ENCODE peak calls at places on chromosomes 2 and 18, in nine cellular contexts. One of them, this sample, is unnamed.

GRCh38 chr18:73785276-73785675 is 362.4 kb downstream of the FBXO15 start:
- DNase-seq in sigmoid colon: no peak
- DNase-seq in AG04450: peak
- DNase-seq in brain microvascular endothelial cell: no peak
- DNase-seq in HCT116: no peak
- DNase-seq in CD4-positive, alpha-beta T cell: no peak
- DNase-seq in cardiac muscle cell: no peak
- DNase-seq in MM.1S: no peak
- DNase-seq in PC-9: peak
- DNase-seq in this sample: no peak

GRCh38 chr2:238027591-238028415 is 33.0 kb upstream of the SCLY start:
- DNase-seq in sigmoid colon: no peak
- DNase-seq in AG04450: no peak
- DNase-seq in brain microvascular endothelial cell: no peak
- DNase-seq in HCT116: no peak
- DNase-seq in CD4-positive, alpha-beta T cell: no peak
- DNase-seq in cardiac muscle cell: no peak
- DNase-seq in MM.1S: no peak
- DNase-seq in PC-9: no peak
- DNase-seq in this sample: no peak

GRCh38 chr2:104473568-104473967 is 380.3 kb upstream of the POU3F3 start:
- DNase-seq in sigmoid colon: no peak
- DNase-seq in AG04450: no peak
- DNase-seq in brain microvascular endothelial cell: no peak
- DNase-seq in HCT116: no peak
- DNase-seq in CD4-positive, alpha-beta T cell: no peak
- DNase-seq in cardiac muscle cell: no peak
- DNase-seq in MM.1S: no peak
- DNase-seq in PC-9: no peak
- DNase-seq in this sample: no peak

GRCh38 chr18:25284861-25285574 is 66.9 kb downstream of the ZNF521 start:
- DNase-seq in sigmoid colon: no peak
- DNase-seq in AG04450: no peak
- DNase-seq in brain microvascular endothelial cell: no peak
- DNase-seq in HCT116: no peak
- DNase-seq in CD4-positive, alpha-beta T cell: no peak
- DNase-seq in cardiac muscle cell: peak
- DNase-seq in MM.1S: no peak
- DNase-seq in PC-9: no peak
- DNase-seq in this sample: no peak

GRCh38 chr2:39632871-39633270 is 32.8 kb upstream of the TMEM178A start:
- DNase-seq in sigmoid colon: no peak
- DNase-seq in AG04450: no peak
- DNase-seq in brain microvascular endothelial cell: peak
- DNase-seq in HCT116: no peak
- DNase-seq in CD4-positive, alpha-beta T cell: no peak
- DNase-seq in cardiac muscle cell: no peak
- DNase-seq in MM.1S: no peak
- DNase-seq in PC-9: no peak
- DNase-seq in this sample: no peak

GRCh38 chr2:222318026-222318711 is 19.4 kb upstream of the PAX3 start:
- DNase-seq in sigmoid colon: no peak
- DNase-seq in AG04450: peak
- DNase-seq in brain microvascular endothelial cell: peak
- DNase-seq in HCT116: peak
- DNase-seq in CD4-positive, alpha-beta T cell: no peak
- DNase-seq in cardiac muscle cell: peak
- DNase-seq in MM.1S: peak
- DNase-seq in PC-9: peak
- DNase-seq in this sample: no peak

GRCh38 chr2:214450118-214450894 is 39.5 kb downstream of the VWC2L start:
- DNase-seq in sigmoid colon: no peak
- DNase-seq in AG04450: no peak
- DNase-seq in brain microvascular endothelial cell: no peak
- DNase-seq in HCT116: no peak
- DNase-seq in CD4-positive, alpha-beta T cell: no peak
- DNase-seq in cardiac muscle cell: no peak
- DNase-seq in MM.1S: no peak
- DNase-seq in PC-9: no peak
- DNase-seq in this sample: no peak

GRCh38 chr18:79855147-79855910 is 57.6 kb downstream of the KCNG2 start:
- DNase-seq in sigmoid colon: no peak
- DNase-seq in AG04450: no peak
- DNase-seq in brain microvascular endothelial cell: no peak
- DNase-seq in HCT116: no peak
- DNase-seq in CD4-positive, alpha-beta T cell: peak
- DNase-seq in cardiac muscle cell: no peak
- DNase-seq in MM.1S: no peak
- DNase-seq in PC-9: no peak
- DNase-seq in this sample: no peak

GRCh38 chr2:53087282-53087882 is 680.2 kb upstream of the CHAC2 start:
- DNase-seq in sigmoid colon: no peak
- DNase-seq in AG04450: no peak
- DNase-seq in brain microvascular endothelial cell: no peak
- DNase-seq in HCT116: no peak
- DNase-seq in CD4-positive, alpha-beta T cell: no peak
- DNase-seq in cardiac muscle cell: no peak
- DNase-seq in MM.1S: no peak
- DNase-seq in PC-9: peak
- DNase-seq in this sample: no peak
- H3K27ac ChIP-seq in sigmoid colon: no peak
- H3K27ac ChIP-seq in AG04450: no peak
- H3K27ac ChIP-seq in brain microvascular endothelial cell: peak
- H3K27ac ChIP-seq in HCT116: no peak
- H3K27ac ChIP-seq in CD4-positive, alpha-beta T cell: no peak
- H3K27ac ChIP-seq in cardiac muscle cell: no peak
- H3K27ac ChIP-seq in MM.1S: no peak
- H3K27ac ChIP-seq in PC-9: peak
- H3K27ac ChIP-seq in this sample: no peak

GRCh38 chr2:151305129-151305691 is 15.7 kb upstream of the NMI start:
- DNase-seq in sigmoid colon: no peak
- DNase-seq in AG04450: no peak
- DNase-seq in brain microvascular endothelial cell: no peak
- DNase-seq in HCT116: no peak
- DNase-seq in CD4-positive, alpha-beta T cell: no peak
- DNase-seq in cardiac muscle cell: no peak
- DNase-seq in MM.1S: no peak
- DNase-seq in PC-9: no peak
- DNase-seq in this sample: no peak
- H3K27ac ChIP-seq in sigmoid colon: no peak
- H3K27ac ChIP-seq in AG04450: no peak
- H3K27ac ChIP-seq in brain microvascular endothelial cell: no peak
- H3K27ac ChIP-seq in HCT116: no peak
- H3K27ac ChIP-seq in CD4-positive, alpha-beta T cell: no peak
- H3K27ac ChIP-seq in cardiac muscle cell: no peak
- H3K27ac ChIP-seq in MM.1S: no peak
- H3K27ac ChIP-seq in PC-9: no peak
- H3K27ac ChIP-seq in this sample: no peak

GRCh38 chr2:3100386-3100785 is 277.2 kb downstream of the EIPR1 start:
- DNase-seq in sigmoid colon: no peak
- DNase-seq in AG04450: no peak
- DNase-seq in brain microvascular endothelial cell: no peak
- DNase-seq in HCT116: no peak
- DNase-seq in CD4-positive, alpha-beta T cell: no peak
- DNase-seq in cardiac muscle cell: no peak
- DNase-seq in MM.1S: no peak
- DNase-seq in PC-9: no peak
- DNase-seq in this sample: no peak
- H3K27ac ChIP-seq in sigmoid colon: no peak
- H3K27ac ChIP-seq in AG04450: no peak
- H3K27ac ChIP-seq in brain microvascular endothelial cell: no peak
- H3K27ac ChIP-seq in HCT116: no peak
- H3K27ac ChIP-seq in CD4-positive, alpha-beta T cell: no peak
- H3K27ac ChIP-seq in cardiac muscle cell: no peak
- H3K27ac ChIP-seq in MM.1S: no peak
- H3K27ac ChIP-seq in PC-9: no peak
- H3K27ac ChIP-seq in this sample: no peak

GRCh38 chr2:16615687-16616615 is 49.7 kb downstream of the CYRIA start:
- DNase-seq in sigmoid colon: peak
- DNase-seq in AG04450: no peak
- DNase-seq in brain microvascular endothelial cell: no peak
- DNase-seq in HCT116: no peak
- DNase-seq in CD4-positive, alpha-beta T cell: no peak
- DNase-seq in cardiac muscle cell: no peak
- DNase-seq in MM.1S: no peak
- DNase-seq in PC-9: no peak
- DNase-seq in this sample: peak
- H3K27ac ChIP-seq in sigmoid colon: no peak
- H3K27ac ChIP-seq in AG04450: no peak
- H3K27ac ChIP-seq in brain microvascular endothelial cell: no peak
- H3K27ac ChIP-seq in HCT116: no peak
- H3K27ac ChIP-seq in CD4-positive, alpha-beta T cell: no peak
- H3K27ac ChIP-seq in cardiac muscle cell: no peak
- H3K27ac ChIP-seq in MM.1S: no peak
- H3K27ac ChIP-seq in PC-9: no peak
- H3K27ac ChIP-seq in this sample: peak

DNA sequence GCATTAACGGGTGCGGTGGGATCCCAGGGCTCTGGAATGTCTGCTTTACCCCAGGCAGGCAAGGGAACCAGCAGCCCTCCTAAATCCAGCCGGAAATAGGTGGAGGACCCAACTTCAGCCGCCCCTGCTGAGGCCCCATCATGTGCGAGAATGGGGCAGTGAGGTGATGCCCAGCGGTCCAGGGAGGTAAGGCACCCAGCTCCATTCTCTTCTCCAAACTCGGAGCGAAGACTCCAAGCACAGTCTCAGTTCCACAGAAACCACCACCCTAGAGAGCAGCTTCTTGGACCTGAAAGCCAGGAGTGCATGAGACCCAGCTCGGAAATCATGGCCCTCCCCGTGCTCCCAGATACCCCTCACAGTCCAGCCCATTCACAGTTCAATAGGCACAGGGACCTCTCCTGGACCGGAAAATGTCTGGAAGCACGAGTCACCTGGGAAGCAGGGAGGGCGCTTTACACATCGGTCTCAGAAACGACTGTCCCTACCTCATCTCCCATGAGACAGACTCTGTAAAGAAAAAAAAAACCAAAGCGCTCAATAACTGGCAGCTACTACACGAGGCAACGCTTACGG is 2.1 kb downstream of the SDC1 start:
- DNase-seq in sigmoid colon: no peak
- DNase-seq in AG04450: no peak
- DNase-seq in brain microvascular endothelial cell: no peak
- DNase-seq in HCT116: no peak
- DNase-seq in CD4-positive, alpha-beta T cell: no peak
- DNase-seq in cardiac muscle cell: no peak
- DNase-seq in MM.1S: peak
- DNase-seq in PC-9: no peak
- DNase-seq in this sample: no peak
- H3K27ac ChIP-seq in sigmoid colon: no peak
- H3K27ac ChIP-seq in AG04450: peak
- H3K27ac ChIP-seq in brain microvascular endothelial cell: no peak
- H3K27ac ChIP-seq in HCT116: peak
- H3K27ac ChIP-seq in CD4-positive, alpha-beta T cell: no peak
- H3K27ac ChIP-seq in cardiac muscle cell: no peak
- H3K27ac ChIP-seq in MM.1S: peak
- H3K27ac ChIP-seq in PC-9: peak
- H3K27ac ChIP-seq in this sample: no peak

GRCh38 chr2:7588295-7588694 is 671.1 kb downstream of the RNF144A start:
- DNase-seq in sigmoid colon: no peak
- DNase-seq in AG04450: no peak
- DNase-seq in brain microvascular endothelial cell: no peak
- DNase-seq in HCT116: no peak
- DNase-seq in CD4-positive, alpha-beta T cell: no peak
- DNase-seq in cardiac muscle cell: no peak
- DNase-seq in MM.1S: no peak
- DNase-seq in PC-9: no peak
- DNase-seq in this sample: no peak

GRCh38 chr2:7586898-7587297 is 669.7 kb downstream of the RNF144A start:
- DNase-seq in sigmoid colon: no peak
- DNase-seq in AG04450: no peak
- DNase-seq in brain microvascular endothelial cell: no peak
- DNase-seq in HCT116: no peak
- DNase-seq in CD4-positive, alpha-beta T cell: no peak
- DNase-seq in cardiac muscle cell: no peak
- DNase-seq in MM.1S: no peak
- DNase-seq in PC-9: no peak
- DNase-seq in this sample: no peak

GRCh38 chr2:7584017-7584416 is 666.8 kb downstream of the RNF144A start:
- DNase-seq in sigmoid colon: no peak
- DNase-seq in AG04450: no peak
- DNase-seq in brain microvascular endothelial cell: no peak
- DNase-seq in HCT116: no peak
- DNase-seq in CD4-positive, alpha-beta T cell: no peak
- DNase-seq in cardiac muscle cell: no peak
- DNase-seq in MM.1S: no peak
- DNase-seq in PC-9: no peak
- DNase-seq in this sample: no peak
- H3K27ac ChIP-seq in sigmoid colon: no peak
- H3K27ac ChIP-seq in AG04450: no peak
- H3K27ac ChIP-seq in brain microvascular endothelial cell: no peak
- H3K27ac ChIP-seq in HCT116: no peak
- H3K27ac ChIP-seq in CD4-positive, alpha-beta T cell: no peak
- H3K27ac ChIP-seq in cardiac muscle cell: no peak
- H3K27ac ChIP-seq in MM.1S: no peak
- H3K27ac ChIP-seq in PC-9: no peak
- H3K27ac ChIP-seq in this sample: no peak

GRCh38 chr2:21254170-21254965 is 130.6 kb downstream of the TDRD15 start:
- DNase-seq in sigmoid colon: no peak
- DNase-seq in AG04450: no peak
- DNase-seq in brain microvascular endothelial cell: no peak
- DNase-seq in HCT116: no peak
- DNase-seq in CD4-positive, alpha-beta T cell: no peak
- DNase-seq in cardiac muscle cell: no peak
- DNase-seq in MM.1S: no peak
- DNase-seq in PC-9: no peak
- DNase-seq in this sample: no peak
- H3K27ac ChIP-seq in sigmoid colon: no peak
- H3K27ac ChIP-seq in AG04450: no peak
- H3K27ac ChIP-seq in brain microvascular endothelial cell: no peak
- H3K27ac ChIP-seq in HCT116: no peak
- H3K27ac ChIP-seq in CD4-positive, alpha-beta T cell: no peak
- H3K27ac ChIP-seq in cardiac muscle cell: no peak
- H3K27ac ChIP-seq in MM.1S: no peak
- H3K27ac ChIP-seq in PC-9: no peak
- H3K27ac ChIP-seq in this sample: peak

GRCh38 chr18:51437280-51438271 is 240.1 kb upstream of the MEX3C start:
- DNase-seq in sigmoid colon: no peak
- DNase-seq in AG04450: no peak
- DNase-seq in brain microvascular endothelial cell: no peak
- DNase-seq in HCT116: no peak
- DNase-seq in CD4-positive, alpha-beta T cell: no peak
- DNase-seq in cardiac muscle cell: peak
- DNase-seq in MM.1S: no peak
- DNase-seq in PC-9: no peak
- DNase-seq in this sample: no peak
- H3K27ac ChIP-seq in sigmoid colon: no peak
- H3K27ac ChIP-seq in AG04450: no peak
- H3K27ac ChIP-seq in brain microvascular endothelial cell: no peak
- H3K27ac ChIP-seq in HCT116: no peak
- H3K27ac ChIP-seq in CD4-positive, alpha-beta T cell: no peak
- H3K27ac ChIP-seq in cardiac muscle cell: no peak
- H3K27ac ChIP-seq in MM.1S: no peak
- H3K27ac ChIP-seq in PC-9: no peak
- H3K27ac ChIP-seq in this sample: no peak

This sample was measured in substantia nigra.